ENCODE peak calls at places on chromosomes 11 and 22, in five cellular contexts. One of them, this sample, is unnamed. For H3K4me1, the result is how much of the 10 kb centered on the place peaks cover.

GRCh38 chr22:19429950-19430889 is 1.3 kb downstream of the HIRA start:
- DNase-seq in heart left ventricle: peak
- DNase-seq in SK-N-SH: peak
- DNase-seq in IMR-90: peak
- DNase-seq in pancreas: peak
- DNase-seq in this sample: no peak

GRCh38 chr11:93279911-93280347 is 50.6 kb upstream of the DEUP1 start:
- DNase-seq in SK-N-SH: no peak
- DNase-seq in heart left ventricle: no peak
- DNase-seq in IMR-90: no peak
- DNase-seq in pancreas: no peak
- DNase-seq in this sample: no peak

GRCh38 chr11:44172966-44173365 is 77.5 kb downstream of the EXT2 start:
- DNase-seq in heart left ventricle: no peak
- DNase-seq in SK-N-SH: no peak
- DNase-seq in IMR-90: no peak
- DNase-seq in pancreas: no peak
- DNase-seq in this sample: no peak

GRCh38 chr22:32918741-32919140 is 117.2 kb downstream of the TIMP3 start:
- DNase-seq in IMR-90: no peak
- DNase-seq in heart left ventricle: no peak
- DNase-seq in SK-N-SH: no peak
- DNase-seq in pancreas: no peak
- DNase-seq in this sample: no peak

GRCh38 chr11:44901120-44901519 is 49.6 kb downstream of the TP53I11 start:
- DNase-seq in IMR-90: no peak
- DNase-seq in heart left ventricle: no peak
- DNase-seq in pancreas: no peak
- DNase-seq in SK-N-SH: no peak
- DNase-seq in this sample: no peak

GRCh38 chr11:114811971-114812370 is 133.6 kb downstream of the NXPE2 start:
- DNase-seq in heart left ventricle: no peak
- DNase-seq in IMR-90: no peak
- DNase-seq in pancreas: no peak
- DNase-seq in SK-N-SH: peak
- DNase-seq in this sample: no peak

GRCh38 chr11:2295971-2296912 is 5.5 kb downstream of the C11orf21 start:
- DNase-seq in IMR-90: no peak
- DNase-seq in heart left ventricle: no peak
- DNase-seq in pancreas: no peak
- DNase-seq in SK-N-SH: no peak
- DNase-seq in this sample: no peak

GRCh38 chr11:19498986-19499669 is 213.5 kb upstream of the NAV2 start:
- DNase-seq in SK-N-SH: no peak
- DNase-seq in heart left ventricle: no peak
- DNase-seq in pancreas: no peak
- DNase-seq in IMR-90: peak
- DNase-seq in this sample: no peak

GRCh38 chr11:8006349-8006977 is 19.3 kb downstream of the EIF3F start:
- DNase-seq in pancreas: peak
- DNase-seq in heart left ventricle: peak
- DNase-seq in SK-N-SH: peak
- DNase-seq in IMR-90: peak
- DNase-seq in this sample: peak

GRCh38 chr11:119696378-119697157 is 32.4 kb downstream of the NECTIN1 start:
- DNase-seq in heart left ventricle: no peak
- DNase-seq in pancreas: no peak
- DNase-seq in IMR-90: no peak
- DNase-seq in SK-N-SH: no peak
- DNase-seq in this sample: no peak

GRCh38 chr11:60917267-60917666 is 3.3 kb downstream of the TMEM109 start:
- DNase-seq in SK-N-SH: no peak
- DNase-seq in IMR-90: no peak
- DNase-seq in pancreas: no peak
- DNase-seq in heart left ventricle: no peak
- DNase-seq in this sample: no peak

GRCh38 chr11:68670208-68670992 is 13.9 kb upstream of the GAL start:
- DNase-seq in SK-N-SH: no peak
- DNase-seq in pancreas: no peak
- DNase-seq in IMR-90: no peak
- DNase-seq in heart left ventricle: no peak
- DNase-seq in this sample: no peak

GRCh38 chr22:38513063-38513462 is 7.0 kb upstream of the DDX17 start:
- DNase-seq in heart left ventricle: no peak
- DNase-seq in SK-N-SH: peak
- DNase-seq in IMR-90: no peak
- DNase-seq in pancreas: no peak
- DNase-seq in this sample: no peak

GRCh38 chr11:12717851-12718291 is 43.6 kb downstream of the TEAD1 start:
- DNase-seq in pancreas: no peak
- DNase-seq in SK-N-SH: no peak
- DNase-seq in heart left ventricle: no peak
- DNase-seq in IMR-90: no peak
- DNase-seq in this sample: no peak

GRCh38 chr11:115539844-115540243 is 35.6 kb upstream of the CADM1 start:
- DNase-seq in IMR-90: no peak
- DNase-seq in SK-N-SH: no peak
- DNase-seq in heart left ventricle: no peak
- DNase-seq in pancreas: no peak
- DNase-seq in this sample: no peak

GRCh38 chr11:134471341-134472187 is 59.5 kb upstream of the B3GAT1 start:
- DNase-seq in heart left ventricle: no peak
- DNase-seq in pancreas: no peak
- DNase-seq in SK-N-SH: peak
- DNase-seq in IMR-90: no peak
- DNase-seq in this sample: no peak

GRCh38 chr22:30628491-30628890 is 7.1 kb upstream of the SLC35E4 start:
- DNase-seq in SK-N-SH: peak
- DNase-seq in pancreas: no peak
- DNase-seq in IMR-90: no peak
- DNase-seq in heart left ventricle: peak
- DNase-seq in this sample: no peak

GRCh38 chr22:50612715-50613221 is 12.2 kb downstream of the MAPK8IP2 start:
- DNase-seq in heart left ventricle: no peak
- DNase-seq in IMR-90: no peak
- DNase-seq in SK-N-SH: peak
- DNase-seq in pancreas: no peak
- DNase-seq in this sample: no peak

GRCh38 chr11:119491753-119492455 is 68.9 kb upstream of the THY1 start:
- DNase-seq in SK-N-SH: no peak
- DNase-seq in IMR-90: peak
- DNase-seq in pancreas: no peak
- DNase-seq in heart left ventricle: peak
- DNase-seq in this sample: no peak

GRCh38 chr11:120137611-120138521 is at the start of gene TRIM29:
- DNase-seq in IMR-90: no peak
- DNase-seq in heart left ventricle: no peak
- DNase-seq in pancreas: no peak
- DNase-seq in SK-N-SH: peak
- DNase-seq in this sample: peak

GRCh38 chr11:100789500-100789899 is 102.4 kb downstream of the ARHGAP42 start:
- DNase-seq in heart left ventricle: peak
- DNase-seq in SK-N-SH: no peak
- DNase-seq in pancreas: peak
- DNase-seq in IMR-90: peak
- DNase-seq in this sample: no peak

GRCh38 chr11:97259884-97260283 is 870.1 kb downstream of the JRKL start:
- DNase-seq in heart left ventricle: no peak
- DNase-seq in IMR-90: no peak
- DNase-seq in pancreas: no peak
- DNase-seq in SK-N-SH: no peak
- DNase-seq in this sample: no peak

GRCh38 chr11:68936676-68937620 is 33.3 kb downstream of the IGHMBP2 start:
- DNase-seq in IMR-90: no peak
- DNase-seq in pancreas: no peak
- DNase-seq in SK-N-SH: no peak
- DNase-seq in heart left ventricle: no peak
- DNase-seq in this sample: no peak

GRCh38 chr11:1827931-1828330 is 6.9 kb upstream of the SYT8 start:
- DNase-seq in IMR-90: no peak
- DNase-seq in pancreas: no peak
- DNase-seq in SK-N-SH: no peak
- DNase-seq in heart left ventricle: no peak
- DNase-seq in this sample: no peak

GRCh38 chr11:75239551-75240290 is 853 bp upstream of the TPBGL start:
- DNase-seq in SK-N-SH: peak
- DNase-seq in pancreas: no peak
- DNase-seq in IMR-90: no peak
- DNase-seq in heart left ventricle: no peak
- DNase-seq in this sample: no peak

GRCh38 chr11:103587951-103588788 is 448.3 kb upstream of the DDI1 start:
- DNase-seq in IMR-90: no peak
- DNase-seq in SK-N-SH: no peak
- DNase-seq in pancreas: no peak
- DNase-seq in heart left ventricle: no peak
- DNase-seq in this sample: no peak

GRCh38 chr22:46225631-46226030 is 24.5 kb downstream of the CDPF1 start:
- DNase-seq in SK-N-SH: no peak
- DNase-seq in IMR-90: no peak
- DNase-seq in pancreas: no peak
- DNase-seq in heart left ventricle: no peak
- DNase-seq in this sample: no peak

GRCh38 chr11:6320411-6321207 is at the start of gene CAVIN3:
- DNase-seq in SK-N-SH: peak
- DNase-seq in IMR-90: peak
- DNase-seq in heart left ventricle: peak
- DNase-seq in pancreas: peak
- DNase-seq in this sample: peak

GRCh38 chr11:69311767-69312385 is 17.9 kb downstream of the MYEOV start:
- DNase-seq in IMR-90: no peak
- DNase-seq in SK-N-SH: no peak
- DNase-seq in pancreas: no peak
- DNase-seq in heart left ventricle: no peak
- DNase-seq in this sample: no peak

GRCh38 chr11:64892411-64892831 is 14.0 kb upstream of the EHD1 start:
- DNase-seq in SK-N-SH: no peak
- DNase-seq in heart left ventricle: no peak
- DNase-seq in IMR-90: no peak
- DNase-seq in pancreas: no peak
- DNase-seq in this sample: no peak

GRCh38 chr11:64893194-64894069 is 15.0 kb upstream of the EHD1 start:
- DNase-seq in pancreas: peak
- DNase-seq in heart left ventricle: no peak
- DNase-seq in IMR-90: no peak
- DNase-seq in SK-N-SH: no peak
- DNase-seq in this sample: no peak

GRCh38 chr11:64891215-64891848 is 12.9 kb upstream of the EHD1 start:
- DNase-seq in pancreas: no peak
- DNase-seq in heart left ventricle: no peak
- DNase-seq in SK-N-SH: no peak
- DNase-seq in IMR-90: no peak
- DNase-seq in this sample: no peak

GRCh38 chr11:64892838-64893193 is 14.4 kb upstream of the EHD1 start:
- DNase-seq in IMR-90: no peak
- DNase-seq in pancreas: no peak
- DNase-seq in heart left ventricle: no peak
- DNase-seq in SK-N-SH: no peak
- DNase-seq in this sample: no peak

DNA sequence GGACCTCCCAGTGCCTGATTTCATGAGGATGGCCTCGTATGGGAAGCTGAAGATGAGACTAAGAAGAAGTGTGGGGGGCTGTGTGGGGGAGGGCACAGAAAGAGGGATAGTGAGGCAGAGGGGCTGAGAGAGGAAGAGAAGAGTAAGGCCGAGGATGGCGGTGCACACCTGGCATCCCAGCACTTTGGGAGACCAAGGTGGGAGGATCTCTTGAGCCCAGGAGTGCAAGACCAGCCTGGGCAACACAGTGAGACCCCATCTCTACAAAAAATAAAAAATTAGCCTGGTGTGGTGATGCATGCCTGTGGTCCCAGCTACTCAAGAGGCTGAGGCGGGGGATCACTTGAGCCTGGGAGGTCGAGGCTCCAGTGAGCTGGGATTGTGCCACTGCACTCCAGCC is 13.5 kb upstream of the EHD1 start:
- DNase-seq in pancreas: no peak
- DNase-seq in IMR-90: no peak
- DNase-seq in heart left ventricle: no peak
- DNase-seq in SK-N-SH: no peak
- DNase-seq in this sample: no peak
- H3K4me1 ChIP-seq in pancreas: under half
- H3K4me1 ChIP-seq in IMR-90: under half
- H3K4me1 ChIP-seq in heart left ventricle: under half
- H3K4me1 ChIP-seq in SK-N-SH: under half
- H3K4me1 ChIP-seq in this sample: under half

DNA sequence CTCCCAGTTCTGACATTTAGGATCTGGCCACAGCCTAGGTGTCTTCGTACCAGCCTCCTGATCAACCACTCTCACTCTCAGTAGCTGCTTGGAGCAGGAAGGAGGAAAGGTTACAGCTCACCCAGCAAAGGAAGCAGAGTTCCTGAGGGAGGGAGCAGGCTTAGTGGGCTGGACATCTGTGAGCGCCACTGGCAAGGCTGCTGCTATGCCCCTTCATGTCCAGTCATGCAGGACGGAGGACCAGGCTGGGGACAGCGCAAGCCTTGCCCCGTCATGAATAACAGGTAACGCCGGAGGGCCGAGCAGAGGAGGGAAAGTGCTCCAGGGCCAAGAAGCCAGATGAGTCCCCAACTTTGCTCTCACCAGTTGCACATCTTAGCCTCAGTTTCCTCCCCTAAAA is 25.8 kb downstream of the TPST2 start:
- DNase-seq in SK-N-SH: no peak
- DNase-seq in IMR-90: no peak
- DNase-seq in pancreas: no peak
- DNase-seq in heart left ventricle: no peak
- DNase-seq in this sample: no peak
- H3K27ac ChIP-seq in SK-N-SH: no peak
- H3K27ac ChIP-seq in IMR-90: no peak
- H3K27ac ChIP-seq in pancreas: peak
- H3K27ac ChIP-seq in heart left ventricle: no peak
- H3K27ac ChIP-seq in this sample: no peak

GRCh38 chr22:36928826-36929535 is 15.6 kb downstream of the CSF2RB start:
- DNase-seq in pancreas: no peak
- DNase-seq in IMR-90: no peak
- DNase-seq in SK-N-SH: no peak
- DNase-seq in heart left ventricle: no peak
- DNase-seq in this sample: no peak
- H3K4me1 ChIP-seq in pancreas: under half
- H3K4me1 ChIP-seq in IMR-90: under half
- H3K4me1 ChIP-seq in SK-N-SH: under half
- H3K4me1 ChIP-seq in heart left ventricle: under half
- H3K4me1 ChIP-seq in this sample: under half

GRCh38 chr11:122793500-122793899 is 44.8 kb upstream of the CRTAM start:
- DNase-seq in pancreas: no peak
- DNase-seq in heart left ventricle: no peak
- DNase-seq in IMR-90: peak
- DNase-seq in SK-N-SH: no peak
- DNase-seq in this sample: no peak

GRCh38 chr11:122788781-122789535 is 49.3 kb upstream of the CRTAM start:
- DNase-seq in SK-N-SH: no peak
- DNase-seq in pancreas: no peak
- DNase-seq in IMR-90: no peak
- DNase-seq in heart left ventricle: no peak
- DNase-seq in this sample: no peak

GRCh38 chr11:122791411-122791810 is 46.9 kb upstream of the CRTAM start:
- DNase-seq in heart left ventricle: no peak
- DNase-seq in pancreas: no peak
- DNase-seq in IMR-90: peak
- DNase-seq in SK-N-SH: no peak
- DNase-seq in this sample: no peak

GRCh38 chr11:122789916-122790315 is 48.4 kb upstream of the CRTAM start:
- DNase-seq in pancreas: no peak
- DNase-seq in heart left ventricle: no peak
- DNase-seq in IMR-90: no peak
- DNase-seq in SK-N-SH: no peak
- DNase-seq in this sample: no peak

GRCh38 chr11:122791836-122792235 is 46.5 kb upstream of the CRTAM start:
- DNase-seq in SK-N-SH: no peak
- DNase-seq in IMR-90: peak
- DNase-seq in heart left ventricle: no peak
- DNase-seq in pancreas: no peak
- DNase-seq in this sample: no peak
- H3K27ac ChIP-seq in SK-N-SH: no peak
- H3K27ac ChIP-seq in IMR-90: peak
- H3K27ac ChIP-seq in heart left ventricle: no peak
- H3K27ac ChIP-seq in pancreas: no peak
- H3K27ac ChIP-seq in this sample: no peak